ENCODE peak calls at places on chromosomes 1 and 21, in ten cellular contexts. E is body of pancreas; S is dorsolateral prefrontal cortex; D is esophagus squamous epithelium; M is cardiac muscle cell; K is GM12865; Z is left ventricle myocardium inferior; N is CD8-positive, alpha-beta T cell; Q is BJ; A is ascending aorta. R is an unnamed sample.

GRCh38 chr1:26084091-26084561 is 16.7 kb upstream of the TRIM63 start:
- DNase-seq in E (no peak), S (no peak), D (no peak), M (no peak), K (no peak), Z (peak), N (no peak), Q (no peak), A (no peak), R (no peak)

GRCh38 chr1:42975038-42975437 is 16.4 kb upstream of the SLC2A1 start:
- DNase-seq in E (no peak), S (no peak), D (no peak), M (no peak), K (no peak), Z (no peak), N (no peak), Q (no peak), A (no peak), R (no peak)

GRCh38 chr21:45255381-45256020 is 32.2 kb downstream of the POFUT2 start:
- DNase-seq in E (no peak), S (no peak), D (no peak), M (no peak), K (peak), Z (no peak), N (peak), Q (no peak), A (no peak), R (no peak)

GRCh38 chr1:240824238-240824637 is 212.3 kb upstream of the GREM2 start:
- DNase-seq in E (no peak), S (no peak), D (no peak), M (no peak), K (no peak), Z (no peak), N (no peak), Q (no peak), A (no peak), R (no peak)

GRCh38 chr21:42411197-42411869 is 7.6 kb downstream of the UBASH3A start:
- DNase-seq in E (no peak), S (no peak), D (no peak), M (no peak), K (no peak), Z (no peak), N (no peak), Q (no peak), A (no peak), R (no peak)

GRCh38 chr21:26119906-26120305 is 50.7 kb downstream of the APP start:
- DNase-seq in E (no peak), S (no peak), D (no peak), M (no peak), K (no peak), Z (no peak), N (no peak), Q (no peak), A (no peak), R (no peak)

GRCh38 chr1:40886318-40887011 is 24.3 kb upstream of the CITED4 start:
- DNase-seq in E (no peak), S (no peak), D (no peak), M (no peak), K (no peak), Z (no peak), N (no peak), Q (no peak), A (no peak), R (no peak)

GRCh38 chr21:27346041-27346448 is 379.2 kb upstream of the ADAMTS5 start:
- DNase-seq in E (no peak), S (no peak), D (no peak), M (no peak), K (no peak), Z (no peak), N (no peak), Q (peak), A (no peak), R (no peak)

GRCh38 chr1:247883346-247883745 is 12.0 kb upstream of the OR2W3 start:
- DNase-seq in E (no peak), S (no peak), D (no peak), M (no peak), K (no peak), Z (no peak), N (no peak), Q (no peak), A (no peak), R (no peak)

GRCh38 chr21:42317341-42317741 is 2.1 kb upstream of the TFF3 start:
- DNase-seq in E (no peak), S (no peak), D (no peak), M (no peak), K (no peak), Z (no peak), N (no peak), Q (no peak), A (no peak), R (no peak)

GRCh38 chr1:228062085-228062791 is 20.3 kb upstream of the ARF1 start:
- DNase-seq in E (no peak), S (peak), D (no peak), M (no peak), K (no peak), Z (no peak), N (no peak), Q (no peak), A (no peak), R (no peak)

GRCh38 chr21:24939288-24939687 is 668.0 kb downstream of the MRPL39 start:
- DNase-seq in E (no peak), S (no peak), D (no peak), M (no peak), K (no peak), Z (no peak), N (no peak), Q (no peak), A (no peak), R (no peak)

GRCh38 chr1:205355054-205355453 is 1.7 kb downstream of the KLHDC8A start:
- DNase-seq in E (peak), S (no peak), D (no peak), M (no peak), K (no peak), Z (no peak), N (no peak), Q (no peak), A (no peak), R (no peak)

GRCh38 chr1:54493608-54494007 is 54.4 kb upstream of the ACOT11 start:
- DNase-seq in E (no peak), S (no peak), D (no peak), M (no peak), K (no peak), Z (no peak), N (no peak), Q (no peak), A (no peak), R (no peak)

GRCh38 chr1:41900611-41901444 is 17.9 kb downstream of the HIVEP3 start:
- DNase-seq in E (no peak), S (no peak), D (no peak), M (no peak), K (no peak), Z (no peak), N (no peak), Q (no peak), A (no peak), R (no peak)

GRCh38 chr1:25502957-25503356 is 40.4 kb upstream of the LDLRAP1 start:
- DNase-seq in E (no peak), S (no peak), D (no peak), M (no peak), K (no peak), Z (no peak), N (no peak), Q (no peak), A (no peak), R (no peak)

GRCh38 chr1:183191833-183192232 is 5.8 kb downstream of the LAMC2 start:
- DNase-seq in E (no peak), S (no peak), D (no peak), M (no peak), K (no peak), Z (no peak), N (no peak), Q (peak), A (no peak), R (peak)

GRCh38 chr1:182589520-182589919 is 464 bp upstream of the RNASEL start:
- DNase-seq in E (no peak), S (no peak), D (no peak), M (no peak), K (no peak), Z (no peak), N (no peak), Q (no peak), A (no peak), R (no peak)

GRCh38 chr1:77742011-77742555 is 17.6 kb downstream of the USP33 start:
- DNase-seq in E (no peak), S (no peak), D (no peak), M (no peak), K (no peak), Z (no peak), N (no peak), Q (no peak), A (no peak), R (no peak)

GRCh38 chr1:112702067-112702395 is 4.9 kb downstream of the RHOC start:
- DNase-seq in E (no peak), S (no peak), D (no peak), M (no peak), K (no peak), Z (no peak), N (no peak), Q (no peak), A (no peak), R (no peak)

GRCh38 chr1:27350673-27351540 is 9.1 kb downstream of the SYTL1 start:
- DNase-seq in E (no peak), S (no peak), D (no peak), M (peak), K (no peak), Z (peak), N (no peak), Q (no peak), A (no peak), R (no peak)

GRCh38 chr21:41817877-41818855 is 51.3 kb upstream of the RIPK4 start:
- DNase-seq in E (no peak), S (peak), D (no peak), M (no peak), K (no peak), Z (no peak), N (no peak), Q (no peak), A (no peak), R (no peak)

GRCh38 chr1:60547821-60548220 is 474.3 kb upstream of the C1orf87 start:
- DNase-seq in E (no peak), S (no peak), D (no peak), M (no peak), K (no peak), Z (no peak), N (no peak), Q (no peak), A (no peak), R (no peak)

GRCh38 chr1:102174259-102174863 is 177.6 kb upstream of the OLFM3 start:
- DNase-seq in E (no peak), S (no peak), D (no peak), M (no peak), K (peak), Z (no peak), N (no peak), Q (no peak), A (no peak), R (no peak)

GRCh38 chr21:27505516-27505915 is 538.6 kb upstream of the ADAMTS5 start:
- DNase-seq in E (no peak), S (no peak), D (no peak), M (no peak), K (no peak), Z (no peak), N (no peak), Q (peak), A (no peak), R (peak)

GRCh38 chr1:160030657-160031367 is 978 bp downstream of the PIGM start:
- DNase-seq in E (peak), S (no peak), D (no peak), M (peak), K (peak), Z (no peak), N (no peak), Q (no peak), A (no peak), R (no peak)

GRCh38 chr1:205977348-205978014 is 25.7 kb downstream of the RAB7B start:
- DNase-seq in E (peak), S (peak), D (no peak), M (peak), K (peak), Z (peak), N (peak), Q (no peak), A (peak), R (peak)

GRCh38 chr1:53412285-53413174 is 46.7 kb upstream of the DMRTB1 start:
- DNase-seq in E (no peak), S (no peak), D (no peak), M (no peak), K (no peak), Z (no peak), N (no peak), Q (no peak), A (no peak), R (no peak)

GRCh38 chr1:39378377-39378776 is 113.1 kb upstream of the BMP8A start:
- DNase-seq in E (peak), S (no peak), D (no peak), M (peak), K (peak), Z (no peak), N (no peak), Q (no peak), A (no peak), R (no peak)

GRCh38 chr1:64242895-64243756 is 39.7 kb downstream of the UBE2U start:
- DNase-seq in E (no peak), S (no peak), D (no peak), M (peak), K (peak), Z (no peak), N (no peak), Q (no peak), A (no peak), R (peak)

GRCh38 chr1:222547260-222547614 is 667 bp downstream of the HHIPL2 start:
- DNase-seq in E (no peak), S (no peak), D (no peak), M (no peak), K (no peak), Z (no peak), N (no peak), Q (no peak), A (no peak), R (no peak)
- TF ChIP-seq CTCF in E (no peak), S (no peak), D (no peak), M (peak), K (no peak), Z (no peak), N (no peak), Q (peak), A (no peak), R (no peak)

GRCh38 chr1:153271711-153272110 is 12.2 kb downstream of the LORICRIN start:
- DNase-seq in E (no peak), S (no peak), D (no peak), M (no peak), K (no peak), Z (no peak), N (no peak), Q (no peak), A (no peak), R (no peak)
- H3K4me3 ChIP-seq in E (no peak), S (no peak), D (no peak), M (no peak), K (no peak), Z (no peak), N (no peak), Q (no peak), A (no peak), R (no peak)

GRCh38 chr1:86704972-86705632 is 726 bp downstream of the SH3GLB1 start:
- DNase-seq in E (peak), S (peak), D (no peak), M (peak), K (peak), Z (peak), N (peak), Q (no peak), A (peak), R (no peak)

GRCh38 chr1:86706018-86706417 is 1.6 kb downstream of the SH3GLB1 start:
- DNase-seq in E (no peak), S (no peak), D (no peak), M (no peak), K (no peak), Z (no peak), N (no peak), Q (no peak), A (no peak), R (no peak)

GRCh38 chr1:86703696-86704455 is 500 bp upstream of the SH3GLB1 start:
- DNase-seq in E (peak), S (no peak), D (no peak), M (no peak), K (peak), Z (no peak), N (no peak), Q (no peak), A (peak), R (no peak)

GRCh38 chr1:86704456-86704971 is at the start of gene SH3GLB1:
- DNase-seq in E (peak), S (peak), D (peak), M (peak), K (peak), Z (peak), N (peak), Q (peak), A (peak), R (no peak)

DNA sequence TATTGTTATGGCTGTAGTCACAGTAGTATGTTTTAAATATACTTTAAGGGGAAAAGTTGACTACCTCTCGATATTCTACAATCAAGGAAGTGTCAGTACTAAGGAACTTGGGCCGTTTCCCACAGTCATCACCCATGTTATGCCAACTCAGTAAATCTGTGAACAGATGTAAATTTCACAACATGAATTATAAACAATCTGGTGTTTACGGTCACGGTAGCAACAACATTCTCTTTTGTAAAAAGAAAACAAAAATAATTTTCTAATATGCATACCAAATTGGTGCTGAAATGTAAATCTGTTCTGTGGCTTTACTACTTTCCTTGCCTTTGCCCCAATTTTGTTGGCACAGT is 1.2 kb downstream of the SH3GLB1 start:
- DNase-seq in E (peak), S (no peak), D (no peak), M (peak), K (no peak), Z (no peak), N (no peak), Q (no peak), A (no peak), R (no peak)
- TF ChIP-seq CTCF in E (no peak), S (no peak), D (no peak), M (no peak), K (no peak), Z (no peak), N (no peak), Q (no peak), A (no peak), R (no peak)

GRCh38 chr1:38009088-38009840 is 3.3 kb upstream of the UTP11 start:
- DNase-seq in E (no peak), S (no peak), D (no peak), M (peak), K (peak), Z (no peak), N (peak), Q (no peak), A (no peak), R (peak)

GRCh38 chr1:38003261-38004250 is 1.8 kb downstream of the FHL3 start:
- DNase-seq in E (no peak), S (no peak), D (no peak), M (no peak), K (no peak), Z (no peak), N (no peak), Q (no peak), A (peak), R (no peak)

GRCh38 chr1:38004284-38005101 is 821 bp downstream of the FHL3 start:
- DNase-seq in E (no peak), S (no peak), D (no peak), M (peak), K (peak), Z (no peak), N (peak), Q (no peak), A (no peak), R (no peak)

GRCh38 chr1:38005195-38006007 is at the start of gene FHL3:
- DNase-seq in E (peak), S (no peak), D (no peak), M (peak), K (peak), Z (peak), N (peak), Q (no peak), A (no peak), R (no peak)

DNA sequence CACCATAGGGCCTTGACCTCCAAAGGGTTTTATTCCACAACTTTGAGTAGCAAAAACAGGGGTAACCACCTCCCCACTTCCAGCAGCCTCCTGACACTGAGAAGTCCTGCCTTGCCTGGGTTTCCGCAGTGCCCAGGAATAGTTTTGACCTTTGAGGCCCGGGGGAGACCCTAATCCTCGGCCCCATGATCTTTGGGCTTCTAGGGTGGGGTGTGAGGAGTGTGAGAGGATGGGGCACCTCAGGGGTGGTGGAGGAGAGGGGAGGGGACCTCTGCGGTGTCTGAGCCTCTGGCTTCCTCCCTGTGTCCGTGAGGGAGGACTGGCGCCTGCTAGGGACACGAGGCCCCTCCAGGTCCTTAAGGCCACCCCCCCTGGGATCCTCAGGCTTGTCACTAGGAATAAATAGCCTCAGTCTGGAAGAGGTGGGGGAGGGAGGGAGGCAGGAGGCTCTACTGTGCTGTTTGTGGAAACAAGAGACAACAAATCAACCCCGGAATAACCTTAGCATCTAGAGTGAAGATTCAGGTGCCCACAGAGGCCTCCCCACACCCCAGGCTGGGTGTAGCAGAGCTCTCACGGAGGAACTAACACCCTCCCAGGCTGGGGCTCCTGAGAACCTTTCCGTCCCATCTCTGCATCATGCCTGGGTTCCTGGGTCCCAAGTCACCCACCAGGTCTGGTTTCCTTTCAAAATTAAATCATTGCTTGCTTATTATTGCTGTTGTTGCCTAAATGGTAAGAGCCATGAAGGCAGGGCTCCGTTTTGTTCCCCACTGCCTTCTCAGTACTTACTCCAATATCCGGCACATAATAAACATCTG is 904 bp upstream of the FHL3 start:
- DNase-seq in E (no peak), S (no peak), D (no peak), M (peak), K (no peak), Z (peak), N (no peak), Q (no peak), A (no peak), R (no peak)
- H3K4me3 ChIP-seq in E (no peak), S (peak), D (peak), M (peak), K (no peak), Z (peak), N (no peak), Q (no peak), A (peak), R (no peak)

DNA sequence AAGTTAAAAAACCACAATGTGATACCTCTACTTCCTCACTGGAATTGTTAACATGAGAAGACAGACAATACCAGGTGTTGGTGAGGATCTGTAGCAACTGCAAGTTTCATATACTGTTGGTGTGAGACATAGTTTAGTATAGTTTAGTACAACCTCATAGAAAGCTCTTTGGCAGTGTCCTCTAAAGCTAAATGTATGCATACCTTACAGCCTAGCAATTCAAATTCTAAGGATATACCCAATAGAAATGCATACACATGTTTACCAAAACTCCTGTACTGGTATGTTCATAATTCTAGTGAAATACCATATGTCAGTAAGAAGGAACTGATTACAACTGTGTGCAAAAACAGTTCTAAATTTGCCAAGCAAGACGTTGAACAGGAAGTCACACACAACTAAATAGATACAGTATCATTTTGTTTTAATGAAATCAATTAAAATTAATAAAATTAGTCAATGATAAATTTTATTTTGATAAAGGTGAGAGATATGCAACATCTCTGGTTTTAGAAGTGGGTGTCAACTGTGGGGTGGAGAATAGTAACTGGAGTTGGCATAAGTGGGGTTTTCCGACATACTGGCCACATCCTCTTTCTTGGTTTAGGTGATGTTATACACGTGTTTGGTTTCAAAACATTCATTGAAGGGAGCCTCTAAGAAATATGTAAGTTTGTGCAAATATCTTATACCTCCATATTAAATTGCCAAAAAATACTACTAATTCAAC is 450.7 kb downstream of the PTPRC start:
- DNase-seq in E (no peak), S (no peak), D (no peak), M (no peak), K (peak), Z (no peak), N (no peak), Q (no peak), A (no peak), R (no peak)
- TF ChIP-seq CTCF in E (no peak), S (no peak), D (no peak), M (no peak), K (no peak), Z (no peak), N (no peak), Q (no peak), A (no peak), R (no peak)